ENCODE peak calls at places on chromosomes 2 and 18, in six cellular contexts. One of them, this sample, is unnamed.

GRCh38 chr18:52888014-52888413 is 548.0 kb downstream of the DCC start:
- DNase-seq in Calu3: no peak
- DNase-seq in uterus: no peak
- DNase-seq in WTC11: no peak
- DNase-seq in mucosa of descending colon: no peak
- DNase-seq in neural progenitor cell: peak
- DNase-seq in this sample: no peak

GRCh38 chr2:25257032-25257455 is 84.7 kb downstream of the DNMT3A start:
- DNase-seq in mucosa of descending colon: no peak
- DNase-seq in uterus: no peak
- DNase-seq in WTC11: no peak
- DNase-seq in neural progenitor cell: peak
- DNase-seq in Calu3: no peak
- DNase-seq in this sample: no peak

GRCh38 chr2:14304326-14304725 is 328.2 kb upstream of the LRATD1 start:
- DNase-seq in neural progenitor cell: no peak
- DNase-seq in Calu3: no peak
- DNase-seq in WTC11: no peak
- DNase-seq in uterus: no peak
- DNase-seq in mucosa of descending colon: no peak
- DNase-seq in this sample: no peak

GRCh38 chr18:67243799-67244587 is 272.5 kb downstream of the DSEL start:
- DNase-seq in mucosa of descending colon: no peak
- DNase-seq in WTC11: no peak
- DNase-seq in uterus: no peak
- DNase-seq in neural progenitor cell: no peak
- DNase-seq in Calu3: no peak
- DNase-seq in this sample: no peak

GRCh38 chr2:114442545-114442944 is at the start of gene DPP10:
- DNase-seq in WTC11: peak
- DNase-seq in Calu3: peak
- DNase-seq in neural progenitor cell: peak
- DNase-seq in mucosa of descending colon: peak
- DNase-seq in uterus: no peak
- DNase-seq in this sample: no peak

GRCh38 chr18:55546873-55547704 is 40.9 kb downstream of the TCF4 start:
- DNase-seq in uterus: peak
- DNase-seq in mucosa of descending colon: peak
- DNase-seq in WTC11: no peak
- DNase-seq in Calu3: no peak
- DNase-seq in neural progenitor cell: no peak
- DNase-seq in this sample: no peak

GRCh38 chr2:241542278-241542605 is 16.3 kb upstream of the BOK start:
- DNase-seq in uterus: no peak
- DNase-seq in Calu3: no peak
- DNase-seq in neural progenitor cell: no peak
- DNase-seq in mucosa of descending colon: no peak
- DNase-seq in WTC11: no peak
- DNase-seq in this sample: peak

GRCh38 chr18:32300914-32301313 is 111.1 kb downstream of the MEP1B start:
- DNase-seq in mucosa of descending colon: no peak
- DNase-seq in uterus: no peak
- DNase-seq in neural progenitor cell: no peak
- DNase-seq in WTC11: no peak
- DNase-seq in Calu3: no peak
- DNase-seq in this sample: no peak

GRCh38 chr2:232592687-232593407 is 40.6 kb upstream of the EFHD1 start:
- DNase-seq in Calu3: peak
- DNase-seq in uterus: no peak
- DNase-seq in mucosa of descending colon: peak
- DNase-seq in WTC11: no peak
- DNase-seq in neural progenitor cell: no peak
- DNase-seq in this sample: no peak

GRCh38 chr2:148917431-148917830 is 42.4 kb downstream of the KIF5C start:
- DNase-seq in uterus: no peak
- DNase-seq in neural progenitor cell: no peak
- DNase-seq in WTC11: no peak
- DNase-seq in mucosa of descending colon: no peak
- DNase-seq in Calu3: no peak
- DNase-seq in this sample: no peak

GRCh38 chr2:186871866-186872265 is 22.9 kb upstream of the ZSWIM2 start:
- DNase-seq in neural progenitor cell: no peak
- DNase-seq in uterus: no peak
- DNase-seq in mucosa of descending colon: no peak
- DNase-seq in WTC11: no peak
- DNase-seq in Calu3: no peak
- DNase-seq in this sample: no peak

GRCh38 chr18:80253871-80254492 is 6.7 kb upstream of the PARD6G start:
- DNase-seq in Calu3: no peak
- DNase-seq in uterus: no peak
- DNase-seq in mucosa of descending colon: no peak
- DNase-seq in WTC11: peak
- DNase-seq in neural progenitor cell: no peak
- DNase-seq in this sample: no peak

GRCh38 chr2:234690569-234691225 is 193.8 kb upstream of the ARL4C start:
- DNase-seq in mucosa of descending colon: no peak
- DNase-seq in WTC11: no peak
- DNase-seq in uterus: no peak
- DNase-seq in neural progenitor cell: peak
- DNase-seq in Calu3: no peak
- DNase-seq in this sample: no peak

GRCh38 chr2:121239471-121239870 is 45.5 kb downstream of the TFCP2L1 start:
- DNase-seq in uterus: no peak
- DNase-seq in Calu3: no peak
- DNase-seq in neural progenitor cell: no peak
- DNase-seq in mucosa of descending colon: no peak
- DNase-seq in WTC11: no peak
- DNase-seq in this sample: no peak
- TF ChIP-seq CTCF in uterus: no peak
- TF ChIP-seq CTCF in Calu3: no peak
- TF ChIP-seq CTCF in neural progenitor cell: no peak
- TF ChIP-seq CTCF in mucosa of descending colon: no peak
- TF ChIP-seq CTCF in WTC11: no peak
- TF ChIP-seq CTCF in this sample: no peak

GRCh38 chr2:224278531-224278930 is 123.4 kb downstream of the FAM124B start:
- DNase-seq in Calu3: no peak
- DNase-seq in mucosa of descending colon: no peak
- DNase-seq in uterus: no peak
- DNase-seq in neural progenitor cell: no peak
- DNase-seq in WTC11: no peak
- DNase-seq in this sample: no peak
- TF ChIP-seq CTCF in Calu3: no peak
- TF ChIP-seq CTCF in mucosa of descending colon: no peak
- TF ChIP-seq CTCF in uterus: no peak
- TF ChIP-seq CTCF in neural progenitor cell: no peak
- TF ChIP-seq CTCF in WTC11: no peak
- TF ChIP-seq CTCF in this sample: no peak

GRCh38 chr2:219002395-219003266 is 9.4 kb upstream of the CRYBA2 start:
- DNase-seq in neural progenitor cell: peak
- DNase-seq in Calu3: peak
- DNase-seq in mucosa of descending colon: peak
- DNase-seq in uterus: no peak
- DNase-seq in WTC11: peak
- DNase-seq in this sample: peak
- TF ChIP-seq CTCF in neural progenitor cell: peak
- TF ChIP-seq CTCF in Calu3: peak
- TF ChIP-seq CTCF in mucosa of descending colon: peak
- TF ChIP-seq CTCF in uterus: no peak
- TF ChIP-seq CTCF in WTC11: peak
- TF ChIP-seq CTCF in this sample: peak

DNA sequence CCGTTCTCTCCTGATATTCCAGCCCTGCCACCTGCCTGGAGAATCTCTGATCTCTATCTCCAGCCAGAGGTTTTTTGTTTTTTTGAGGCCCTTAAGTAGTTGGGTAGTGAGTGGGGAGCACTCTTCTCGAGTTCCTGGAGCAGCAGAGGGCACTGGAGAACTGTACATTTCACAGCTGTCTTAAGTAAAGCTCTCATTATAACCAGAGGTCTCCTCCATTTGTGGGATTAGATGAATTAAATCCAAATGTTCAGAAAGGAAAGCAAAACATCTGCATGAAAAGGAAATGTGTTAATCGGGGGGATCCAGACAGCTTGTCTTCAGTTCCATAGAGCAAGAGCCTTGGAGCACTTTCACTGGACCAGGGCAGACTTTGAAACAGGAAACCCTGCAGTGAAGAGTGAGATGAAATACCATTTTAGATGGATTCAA is 32.8 kb downstream of the AOX1 start:
- DNase-seq in Calu3: no peak
- DNase-seq in uterus: no peak
- DNase-seq in mucosa of descending colon: peak
- DNase-seq in neural progenitor cell: peak
- DNase-seq in WTC11: no peak
- DNase-seq in this sample: no peak
- TF ChIP-seq CTCF in Calu3: no peak
- TF ChIP-seq CTCF in uterus: no peak
- TF ChIP-seq CTCF in mucosa of descending colon: no peak
- TF ChIP-seq CTCF in neural progenitor cell: peak
- TF ChIP-seq CTCF in WTC11: no peak
- TF ChIP-seq CTCF in this sample: no peak

GRCh38 chr2:170823800-170824153 is 7.1 kb downstream of the GAD1 start:
- DNase-seq in uterus: no peak
- DNase-seq in WTC11: peak
- DNase-seq in neural progenitor cell: no peak
- DNase-seq in Calu3: no peak
- DNase-seq in mucosa of descending colon: no peak
- DNase-seq in this sample: no peak

GRCh38 chr2:170821631-170822291 is 5.1 kb downstream of the GAD1 start:
- DNase-seq in WTC11: no peak
- DNase-seq in mucosa of descending colon: no peak
- DNase-seq in uterus: no peak
- DNase-seq in Calu3: no peak
- DNase-seq in neural progenitor cell: no peak
- DNase-seq in this sample: no peak

GRCh38 chr2:170820647-170821630 is 4.3 kb downstream of the GAD1 start:
- DNase-seq in WTC11: peak
- DNase-seq in mucosa of descending colon: no peak
- DNase-seq in uterus: no peak
- DNase-seq in neural progenitor cell: no peak
- DNase-seq in Calu3: no peak
- DNase-seq in this sample: no peak

GRCh38 chr2:170822885-170823799 is 6.5 kb downstream of the GAD1 start:
- DNase-seq in neural progenitor cell: peak
- DNase-seq in uterus: no peak
- DNase-seq in Calu3: no peak
- DNase-seq in mucosa of descending colon: no peak
- DNase-seq in WTC11: peak
- DNase-seq in this sample: no peak

GRCh38 chr2:170822292-170822884 is 5.7 kb downstream of the GAD1 start:
- DNase-seq in WTC11: peak
- DNase-seq in uterus: no peak
- DNase-seq in Calu3: no peak
- DNase-seq in neural progenitor cell: peak
- DNase-seq in mucosa of descending colon: no peak
- DNase-seq in this sample: no peak
- TF ChIP-seq CTCF in WTC11: peak
- TF ChIP-seq CTCF in uterus: no peak
- TF ChIP-seq CTCF in Calu3: no peak
- TF ChIP-seq CTCF in neural progenitor cell: peak
- TF ChIP-seq CTCF in mucosa of descending colon: no peak
- TF ChIP-seq CTCF in this sample: peak

GRCh38 chr2:146312899-146313298 is 1531.9 kb upstream of the ACVR2A start:
- DNase-seq in Calu3: no peak
- DNase-seq in mucosa of descending colon: no peak
- DNase-seq in uterus: no peak
- DNase-seq in WTC11: no peak
- DNase-seq in neural progenitor cell: no peak
- DNase-seq in this sample: no peak
- TF ChIP-seq CTCF in Calu3: no peak
- TF ChIP-seq CTCF in mucosa of descending colon: no peak
- TF ChIP-seq CTCF in uterus: no peak
- TF ChIP-seq CTCF in WTC11: no peak
- TF ChIP-seq CTCF in neural progenitor cell: peak
- TF ChIP-seq CTCF in this sample: no peak

GRCh38 chr2:156435725-156436476 is at the start of gene GPD2:
- DNase-seq in mucosa of descending colon: peak
- DNase-seq in Calu3: peak
- DNase-seq in neural progenitor cell: peak
- DNase-seq in WTC11: peak
- DNase-seq in uterus: peak
- DNase-seq in this sample: peak
- TF ChIP-seq CTCF in mucosa of descending colon: no peak
- TF ChIP-seq CTCF in Calu3: no peak
- TF ChIP-seq CTCF in neural progenitor cell: peak
- TF ChIP-seq CTCF in WTC11: no peak
- TF ChIP-seq CTCF in uterus: peak
- TF ChIP-seq CTCF in this sample: no peak

DNA sequence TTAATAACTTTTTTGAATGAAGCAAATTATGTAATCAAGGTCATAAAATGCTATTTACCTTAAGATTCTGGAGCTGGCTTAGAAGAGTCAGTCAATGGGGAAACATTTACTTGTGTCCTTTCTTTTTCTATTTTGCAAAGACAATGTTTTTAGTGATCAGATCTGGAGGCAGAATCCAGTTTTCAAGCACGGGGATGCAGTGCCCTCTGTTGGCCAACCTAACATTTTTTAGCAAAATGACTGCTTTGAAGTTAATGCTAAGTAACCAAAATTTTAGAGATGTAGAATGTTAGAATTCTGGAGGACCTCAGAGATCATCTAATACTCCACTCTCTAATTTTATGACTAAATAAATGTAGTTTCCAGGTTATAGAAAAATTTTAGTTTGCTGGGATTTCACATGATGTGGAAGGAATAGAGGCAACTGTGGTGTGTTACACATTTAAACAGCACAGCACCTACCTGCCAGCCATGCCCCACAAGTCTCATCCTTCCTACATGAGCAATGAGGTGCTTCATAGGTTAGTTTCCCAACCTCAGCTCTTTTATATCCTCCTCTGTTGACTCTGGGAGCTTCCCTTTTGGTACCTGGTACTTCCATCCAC is 23.6 kb upstream of the SLC9A4 start:
- DNase-seq in Calu3: peak
- DNase-seq in neural progenitor cell: peak
- DNase-seq in WTC11: peak
- DNase-seq in uterus: peak
- DNase-seq in mucosa of descending colon: peak
- DNase-seq in this sample: no peak
- TF ChIP-seq CTCF in Calu3: peak
- TF ChIP-seq CTCF in neural progenitor cell: peak
- TF ChIP-seq CTCF in WTC11: no peak
- TF ChIP-seq CTCF in uterus: peak
- TF ChIP-seq CTCF in mucosa of descending colon: no peak
- TF ChIP-seq CTCF in this sample: peak